ENCODE peak calls at places on chromosomes 4 and X, in six cellular contexts. J is fibroblast of pulmonary artery, L is left lung, Z is psoas muscle, P is right lobe of liver, W is fibroblast of villous mesenchyme. N is an unnamed sample.

GRCh38 chrX:55487143-55487542 is 2.5 kb downstream of the USP51 start:
- DNase-seq in J (no peak), L (no peak), Z (no peak), P (no peak), W (no peak), N (no peak)

GRCh38 chr4:41281038-41281634 is 24.4 kb downstream of the UCHL1 start:
- DNase-seq in J (peak), L (no peak), Z (no peak), P (no peak), W (peak), N (peak)

GRCh38 chr4:20395160-20395773 is 143.6 kb downstream of the SLIT2 start:
- DNase-seq in J (peak), L (no peak), Z (no peak), P (peak), W (peak), N (peak)

GRCh38 chrX:78321809-78322208 is 5.6 kb downstream of the CYSLTR1 start:
- DNase-seq in J (no peak), L (peak), Z (no peak), P (no peak), W (no peak), N (no peak)

GRCh38 chr4:173424899-173425805 is 26.2 kb upstream of the SCRG1 start:
- DNase-seq in J (peak), L (no peak), Z (no peak), P (no peak), W (peak), N (peak)

GRCh38 chr4:147525494-147526271 is 44.8 kb downstream of the EDNRA start:
- DNase-seq in J (no peak), L (no peak), Z (no peak), P (no peak), W (no peak), N (no peak)

GRCh38 chr4:171582961-171583581 is 230.1 kb upstream of the GALNTL6 start:
- DNase-seq in J (no peak), L (no peak), Z (no peak), P (no peak), W (no peak), N (no peak)

GRCh38 chr4:66048861-66049260 is 378.6 kb upstream of the EPHA5 start:
- DNase-seq in J (peak), L (no peak), Z (no peak), P (no peak), W (no peak), N (peak)

GRCh38 chrX:119417376-119417775 is 18.2 kb downstream of the SLC25A43 start:
- DNase-seq in J (no peak), L (no peak), Z (no peak), P (no peak), W (no peak), N (no peak)

GRCh38 chr4:30443289-30443688 is 276.9 kb upstream of the PCDH7 start:
- DNase-seq in J (no peak), L (no peak), Z (no peak), P (no peak), W (no peak), N (no peak)

GRCh38 chr4:57369446-57369845 is 259.3 kb upstream of the IGFBP7 start:
- DNase-seq in J (peak), L (no peak), Z (no peak), P (no peak), W (no peak), N (no peak)

GRCh38 chr4:110249687-110250387 is 51.4 kb upstream of the ELOVL6 start:
- DNase-seq in J (no peak), L (no peak), Z (no peak), P (no peak), W (no peak), N (no peak)

GRCh38 chrX:1576201-1577101 is 15.0 kb upstream of the AKAP17A start:
- DNase-seq in J (no peak), L (no peak), Z (no peak), P (no peak), W (no peak), N (no peak)

GRCh38 chr4:169417629-169418282 is 147.0 kb upstream of the SH3RF1 start:
- DNase-seq in J (peak), L (no peak), Z (no peak), P (no peak), W (no peak), N (no peak)

GRCh38 chr4:139958738-139959096 is 195.3 kb downstream of the MAML3 start:
- DNase-seq in J (peak), L (no peak), Z (no peak), P (no peak), W (no peak), N (no peak)

GRCh38 chr4:37453004-37453360 is 208.4 kb downstream of the NWD2 start:
- DNase-seq in J (peak), L (no peak), Z (no peak), P (no peak), W (peak), N (peak)

GRCh38 chrX:31223817-31224216 is 152.0 kb upstream of the FTHL17 start:
- DNase-seq in J (peak), L (no peak), Z (no peak), P (no peak), W (peak), N (peak)

GRCh38 chr4:4289575-4289929 is 402 bp downstream of the LYAR start:
- DNase-seq in J (peak), L (no peak), Z (no peak), P (no peak), W (no peak), N (peak)

GRCh38 chr4:56406151-56406550 is 18.9 kb upstream of the AASDH start:
- DNase-seq in J (no peak), L (no peak), Z (no peak), P (no peak), W (no peak), N (no peak)

GRCh38 chrX:10945463-10945862 is 165.7 kb upstream of the HCCS start:
- DNase-seq in J (no peak), L (no peak), Z (no peak), P (no peak), W (no peak), N (no peak)

GRCh38 chrX:104370089-104370488 is 115.4 kb upstream of the ESX1 start:
- DNase-seq in J (no peak), L (no peak), Z (no peak), P (no peak), W (no peak), N (peak)

GRCh38 chr4:95415346-95415771 is 133.4 kb downstream of the UNC5C start:
- DNase-seq in J (peak), L (no peak), Z (no peak), P (no peak), W (peak), N (peak)

GRCh38 chr4:119300388-119301131 is 21.4 kb downstream of the FABP2 start:
- DNase-seq in J (peak), L (peak), Z (peak), P (peak), W (peak), N (peak)

GRCh38 chr4:168218663-168219062 is 99.9 kb downstream of the DDX60 start:
- DNase-seq in J (peak), L (no peak), Z (no peak), P (no peak), W (peak), N (peak)

GRCh38 chr4:65482410-65482809 is 187.9 kb downstream of the EPHA5 start:
- DNase-seq in J (peak), L (no peak), Z (no peak), P (no peak), W (peak), N (peak)

GRCh38 chrX:11290673-11291072 is 2.5 kb upstream of the AMELX start:
- DNase-seq in J (no peak), L (no peak), Z (no peak), P (no peak), W (no peak), N (no peak)

GRCh38 chrX:16671005-16671404 is 21.0 kb downstream of the S100G start:
- DNase-seq in J (peak), L (no peak), Z (no peak), P (no peak), W (peak), N (peak)

GRCh38 chrX:153766098-153766817 is 2.2 kb downstream of the PLXNB3 start:
- DNase-seq in J (peak), L (no peak), Z (peak), P (peak), W (peak), N (peak)

DNA sequence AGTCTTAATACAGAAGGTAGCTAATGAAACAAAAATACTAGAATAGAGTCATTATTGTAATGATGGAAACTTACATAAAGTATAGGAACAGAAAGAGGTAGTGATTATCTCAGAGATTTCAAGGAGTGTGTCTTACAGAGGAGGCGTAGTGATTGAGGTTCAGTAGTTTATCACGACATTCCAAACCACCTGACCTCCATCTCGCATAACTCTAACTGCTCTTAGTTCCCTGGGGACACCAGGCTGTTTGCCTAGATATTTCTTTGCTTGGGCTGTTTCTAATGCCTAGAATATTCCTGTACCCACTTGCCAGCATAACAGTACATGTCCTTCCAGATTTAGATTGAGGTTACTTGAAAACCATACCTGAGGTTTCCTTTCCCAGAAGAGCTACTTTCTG is 29.1 kb downstream of the STAG2 start:
- DNase-seq in J (peak), L (no peak), Z (no peak), P (no peak), W (no peak), N (peak)
- TF ChIP-seq CTCF in J (no peak), L (no peak), Z (no peak), P (no peak), W (no peak), N (no peak)

GRCh38 chr4:54099959-54100606 is at the start of gene GSX2:
- DNase-seq in J (no peak), L (no peak), Z (peak), P (peak), W (no peak), N (no peak)
- H3K4me3 ChIP-seq in J (peak), L (no peak), Z (peak), P (peak), W (peak), N (peak)

GRCh38 chr4:931194-931959 is 739 bp downstream of the GAK start:
- DNase-seq in J (peak), L (no peak), Z (peak), P (no peak), W (peak), N (peak)

GRCh38 chr4:931960-932712 is at the start of the genes GAK and TMEM175:
- DNase-seq in J (peak), L (peak), Z (peak), P (peak), W (peak), N (peak)

GRCh38 chr4:929970-930625 is 2.0 kb downstream of the GAK start:
- DNase-seq in J (no peak), L (no peak), Z (no peak), P (no peak), W (peak), N (peak)

GRCh38 chr4:930827-931193 is 1.3 kb downstream of the GAK start:
- DNase-seq in J (no peak), L (no peak), Z (no peak), P (no peak), W (no peak), N (no peak)

DNA sequence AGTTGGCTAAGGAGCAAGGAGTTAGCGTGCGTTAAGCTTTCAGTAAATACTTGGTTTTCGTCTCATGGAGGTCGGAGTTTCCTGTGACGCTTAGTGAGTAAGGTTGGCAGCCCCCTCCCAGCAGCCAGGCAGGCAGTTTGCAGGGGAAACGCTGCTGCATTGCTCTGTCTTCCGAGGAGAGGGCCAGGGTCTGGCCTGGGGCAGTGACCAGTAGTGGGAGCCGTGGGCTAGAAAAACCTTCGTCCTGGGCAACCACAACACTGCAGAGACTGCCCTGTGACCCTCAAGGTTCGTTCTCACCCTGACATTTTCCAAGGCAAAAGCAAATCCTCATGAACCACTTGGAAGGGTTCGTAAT is 432 bp downstream of the TMEM175 start:
- DNase-seq in J (no peak), L (no peak), Z (peak), P (no peak), W (no peak), N (no peak)
- TF ChIP-seq CTCF in J (peak), L (peak), Z (no peak), P (no peak), W (peak), N (peak)

GRCh38 chrX:144683247-144683646 is 564.1 kb upstream of the SPANXN1 start:
- DNase-seq in J (no peak), L (no peak), Z (no peak), P (no peak), W (no peak), N (no peak)

DNA sequence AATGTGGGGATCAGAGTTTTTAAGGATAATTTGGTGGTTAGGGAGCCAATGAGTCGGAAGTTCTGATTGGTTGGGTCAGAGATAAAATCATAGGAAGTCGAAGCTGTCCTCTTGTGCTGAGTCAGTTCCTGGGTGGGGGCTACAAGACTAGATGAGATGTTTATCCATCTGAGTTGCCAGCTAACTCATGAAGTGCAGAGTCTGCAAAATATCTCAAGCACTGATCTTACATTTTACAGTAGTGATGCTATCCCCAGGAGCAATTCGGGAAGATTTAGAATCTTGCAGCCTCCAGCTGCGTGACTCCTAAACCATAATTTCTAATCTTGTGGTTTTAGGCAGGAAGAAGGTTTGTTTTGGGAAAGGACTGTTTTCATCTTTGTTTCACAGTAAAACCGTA is 565.8 kb upstream of the SPANXN1 start:
- DNase-seq in J (peak), L (no peak), Z (no peak), P (no peak), W (peak), N (peak)
- H3K4me3 ChIP-seq in J (no peak), L (no peak), Z (no peak), P (no peak), W (no peak), N (no peak)

DNA sequence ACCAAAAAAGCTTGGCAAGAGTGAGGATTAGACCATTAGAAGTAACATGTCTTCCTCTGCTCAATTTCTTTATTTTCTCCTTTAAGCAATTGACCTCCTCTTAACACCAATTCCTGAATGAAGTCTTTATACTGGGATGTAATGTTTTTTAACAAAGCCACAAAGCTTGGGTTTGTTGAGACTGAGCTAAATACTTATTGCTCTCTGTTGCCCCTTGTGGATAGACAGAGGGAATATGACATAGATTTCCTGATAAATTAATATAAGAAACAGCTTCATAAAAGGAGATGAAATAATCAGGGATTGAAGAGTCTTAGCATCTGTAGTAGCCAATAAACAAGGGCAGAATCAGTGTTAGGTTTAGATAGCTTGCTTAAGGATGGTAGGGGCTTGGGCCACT is 57.6 kb downstream of the CCDC160 start:
- DNase-seq in J (peak), L (no peak), Z (no peak), P (no peak), W (peak), N (peak)
- TF ChIP-seq CTCF in J (peak), L (no peak), Z (no peak), P (peak), W (peak), N (peak)

GRCh38 chr4:125388653-125389052 is 73.9 kb downstream of the FAT4 start:
- DNase-seq in J (peak), L (no peak), Z (no peak), P (no peak), W (peak), N (peak)

GRCh38 chr4:125390727-125391126 is 76.0 kb downstream of the FAT4 start:
- DNase-seq in J (no peak), L (no peak), Z (no peak), P (no peak), W (no peak), N (no peak)

GRCh38 chr4:125389713-125390112 is 75.0 kb downstream of the FAT4 start:
- DNase-seq in J (peak), L (no peak), Z (no peak), P (no peak), W (peak), N (peak)

GRCh38 chr4:125387770-125388169 is 73.0 kb downstream of the FAT4 start:
- DNase-seq in J (peak), L (no peak), Z (no peak), P (no peak), W (no peak), N (peak)

GRCh38 chr4:125390126-125390525 is 75.4 kb downstream of the FAT4 start:
- DNase-seq in J (peak), L (no peak), Z (no peak), P (no peak), W (peak), N (peak)
- H3K4me3 ChIP-seq in J (peak), L (no peak), Z (no peak), P (no peak), W (peak), N (peak)

N was measured in choroid plexus epithelial cell.